ENCODE peak calls at places on chromosomes 7 and 10, in eight cellular contexts. L is HepG2, F is H1, N is GM12878, O is K562, D is HCT116, H is GM23338, U is endothelial cell of umbilical vein. Q is an unnamed sample.

GRCh38 chr7:24959735-24960485 is 20.1 kb downstream of the OSBPL3 start:
- DNase-seq in D (no peak), L (no peak), O (no peak), F (no peak), H (no peak), N (no peak), U (no peak), Q (no peak)

GRCh38 chr7:1707756-1708611 is 37.9 kb downstream of the ELFN1 start:
- DNase-seq in F (no peak), D (no peak), O (no peak), N (no peak), U (no peak), H (no peak), L (no peak), Q (no peak)

GRCh38 chr7:28102778-28103177 is 77.8 kb downstream of the JAZF1 start:
- DNase-seq in O (no peak), N (no peak), L (peak; percentile 5), H (no peak), U (no peak), D (peak; percentile 24), F (no peak), Q (no peak)

GRCh38 chr10:70771311-70772194 is 13.6 kb downstream of the TBATA start:
- DNase-seq in L (no peak), H (no peak), U (no peak), O (no peak), D (no peak), N (no peak), F (no peak), Q (no peak)

GRCh38 chr7:14821757-14822480 is 80.6 kb downstream of the DGKB start:
- DNase-seq in U (no peak), L (no peak), F (no peak), O (no peak), N (no peak), D (no peak), H (no peak), Q (no peak)

GRCh38 chr10:133467286-133467911 is 13.7 kb downstream of the SCART1 start:
- DNase-seq in H (no peak), U (no peak), O (peak; percentile 5), D (no peak), N (no peak), L (no peak), F (no peak), Q (no peak)

GRCh38 chr10:35246770-35247343 is 89.5 kb upstream of the CCNY start:
- DNase-seq in D (no peak), O (no peak), U (no peak), F (no peak), L (no peak), H (no peak), N (no peak), Q (no peak)

GRCh38 chr10:35270100-35270499 is 66.2 kb upstream of the CCNY start:
- DNase-seq in N (no peak), H (no peak), D (no peak), L (no peak), O (no peak), U (no peak), F (no peak), Q (no peak)

GRCh38 chr10:46538155-46538554 is 18.3 kb downstream of the GPRIN2 start:
- DNase-seq in O (no peak), U (no peak), F (no peak), H (no peak), D (no peak), N (no peak), L (no peak), Q (no peak)

GRCh38 chr7:102155821-102156441 is 130.7 kb upstream of the SH2B2 start:
- DNase-seq in L (peak; percentile 78), H (no peak), F (no peak), U (no peak), D (no peak), N (no peak), O (peak; percentile 80), Q (no peak)

GRCh38 chr10:8473205-8473604 is 418.7 kb downstream of the GATA3 start:
- DNase-seq in U (peak; percentile 49), O (no peak), D (no peak), N (no peak), L (no peak), F (no peak), H (no peak), Q (no peak)

GRCh38 chr10:79299397-79300370 is 47.6 kb upstream of the PPIF start:
- DNase-seq in H (no peak), D (no peak), N (no peak), O (no peak), L (no peak), U (no peak), F (no peak), Q (no peak)

GRCh38 chr10:102509387-102509786 is 5.6 kb downstream of the SUFU start:
- DNase-seq in F (no peak), D (no peak), U (peak; percentile 61), H (no peak), N (no peak), L (no peak), O (no peak), Q (no peak)

GRCh38 chr7:92751902-92752901 is 84.2 kb downstream of the CDK6 start:
- DNase-seq in N (no peak), U (peak; percentile 77), D (peak; percentile 77), H (no peak), O (no peak), L (peak; percentile 93), F (no peak), Q (no peak)

GRCh38 chr7:102473271-102473991 is 5.3 kb downstream of the POLR2J start:
- DNase-seq in F (no peak), N (no peak), D (no peak), O (no peak), L (no peak), H (no peak), U (no peak), Q (no peak)

GRCh38 chr7:47373871-47374451 is 207.9 kb downstream of the TNS3 start:
- DNase-seq in F (no peak), N (no peak), H (no peak), U (peak; percentile 23), O (no peak), L (no peak), D (no peak), Q (no peak)

GRCh38 chr10:49170632-49171325 is 17.4 kb downstream of the TMEM273 start:
- DNase-seq in L (no peak), F (no peak), N (no peak), O (no peak), D (no peak), U (no peak), H (no peak), Q (no peak)

GRCh38 chr10:17665742-17666141 is 21.8 kb downstream of the STAM start:
- DNase-seq in L (peak; percentile 20), D (no peak), U (peak; percentile 76), F (no peak), O (no peak), N (no peak), H (no peak), Q (no peak)

DNA sequence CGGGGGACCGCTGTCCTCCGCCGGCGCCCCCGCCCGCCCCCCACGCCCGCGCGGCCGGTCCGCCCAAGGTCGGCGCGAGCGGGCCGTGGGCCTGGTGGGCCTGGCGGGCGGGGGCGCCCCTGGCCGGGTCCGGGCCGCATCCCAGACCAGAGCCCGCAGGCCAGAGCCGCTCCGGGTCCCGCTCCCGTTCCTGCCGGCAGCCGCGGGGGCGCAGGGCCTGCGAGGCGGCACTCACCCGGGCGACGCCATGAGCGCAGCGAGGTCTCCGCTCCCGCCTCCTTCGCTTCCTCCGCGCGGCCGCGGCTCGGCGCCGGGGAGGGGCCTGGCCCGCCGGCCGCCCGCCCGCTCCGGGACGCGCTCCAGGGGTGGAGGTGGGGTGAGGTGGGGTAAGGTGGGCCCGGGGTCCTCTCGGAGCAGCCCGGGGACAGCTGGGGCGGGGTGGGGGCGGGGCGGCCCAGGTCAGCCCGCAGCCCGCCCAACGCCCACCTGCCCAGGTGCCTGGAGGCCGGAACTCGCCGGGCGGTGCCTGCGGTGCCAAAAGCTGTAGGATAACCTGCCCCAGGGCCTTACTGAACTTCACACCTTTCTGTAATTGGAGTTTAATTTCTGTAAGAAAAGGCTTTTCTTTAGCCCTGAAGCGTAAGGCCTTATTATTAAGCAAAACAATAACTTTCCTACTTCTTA is at the start of gene URGCP:
- DNase-seq in O (peak; percentile 85), U (peak; percentile 26), F (no peak), H (peak; percentile 74), N (no peak), L (no peak), D (no peak), Q (no peak)
- H3K27ac ChIP-seq in O (peak within 1 kb of the TSS; percentile 63), U (peak within 1 kb of the TSS; percentile 19), F (no peak within 1 kb of the TSS), H (no peak within 1 kb of the TSS), N (peak within 1 kb of the TSS; percentile 52), L (peak within 1 kb of the TSS; percentile 78), D (peak within 1 kb of the TSS; percentile 76), Q (no peak within 1 kb of the TSS)

GRCh38 chr7:130492519-130493274 is 812 bp downstream of the MEST start:
- DNase-seq in U (peak; percentile 19), F (no peak), N (no peak), O (no peak), D (no peak), H (peak; percentile 23), L (no peak), Q (no peak)
- TF ChIP-seq EZH2 in U (no peak), F (no peak), N (peak; percentile 9), O (no peak), D (no peak), H (no peak), L (no peak), Q (no peak)

DNA sequence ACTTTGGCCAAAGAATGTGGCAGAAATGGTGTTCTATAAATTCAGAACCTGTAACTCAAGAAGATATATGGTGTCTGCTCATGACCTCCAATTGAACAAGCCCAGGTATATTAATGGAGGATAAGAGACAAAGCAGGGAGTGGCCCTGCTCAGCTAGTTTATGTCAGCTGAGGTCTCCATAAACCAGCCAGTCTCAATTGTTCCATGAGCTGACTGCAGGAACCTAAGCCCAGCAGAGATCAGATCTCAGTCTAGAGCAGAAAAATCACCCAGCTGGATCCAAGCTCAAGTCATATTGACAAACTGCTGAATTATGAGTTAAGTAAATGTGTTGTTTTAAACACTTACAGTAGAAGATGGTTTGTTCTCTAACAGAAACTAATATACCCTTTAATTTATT is 105.5 kb upstream of the SGCE start:
- DNase-seq in U (no peak), H (no peak), L (no peak), N (no peak), D (no peak), O (no peak), F (no peak), Q (no peak)
- TF ChIP-seq POLR2AphosphoS5 in U (no peak), H (no peak), L (no peak), N (no peak), D (no peak), O (no peak), F (no peak), Q (no peak)

GRCh38 chr7:153941061-153941460 is 111.1 kb upstream of the DPP6 start:
- DNase-seq in O (no peak), F (no peak), D (no peak), U (no peak), L (no peak), N (no peak), H (no peak), Q (no peak)
- H3K27ac ChIP-seq in O (no peak overlapping the region), F (no peak overlapping the region), D (no peak overlapping the region), U (no peak overlapping the region), L (no peak overlapping the region), N (no peak overlapping the region), H (no peak overlapping the region), Q (no peak overlapping the region)

GRCh38 chr10:50623299-50624153 is at the start of gene SGMS1:
- DNase-seq in O (peak; percentile 87), D (peak; percentile 50), N (no peak), L (peak; percentile 68), F (peak; percentile 44), H (peak; percentile 83), U (peak; percentile 82), Q (no peak)
- TF ChIP-seq EZH2 in O (no peak), D (no peak), N (no peak), L (no peak), F (no peak), H (no peak), U (no peak), Q (no peak)

GRCh38 chr7:30923774-30924413 is 12.2 kb downstream of the AQP1 start:
- DNase-seq in N (no peak), O (no peak), U (no peak), H (no peak), F (no peak), L (no peak), D (no peak), Q (no peak)
- TF ChIP-seq POLR2AphosphoS5 in N (no peak), O (no peak), U (no peak), H (no peak), F (no peak), L (no peak), D (no peak), Q (no peak)

Q was measured in SK-N-MC.